ENCODE peak calls at places on chromosomes 11 and 22, in four cellular contexts. J, N, P and E are unnamed samples.

GRCh38 chr11:9138133-9138453 is 46.7 kb upstream of the SCUBE2 start:
- DNase-seq in N (no peak), J (no peak), P (no peak), E (peak; percentile 22)

GRCh38 chr22:28978863-28979799 is 82.5 kb downstream of the C22orf31 start:
- DNase-seq in J (no peak), N (no peak), P (no peak), E (no peak)

GRCh38 chr11:76839326-76839725 is 21.4 kb upstream of the ACER3 start:
- DNase-seq in N (no peak), P (no peak), J (no peak), E (no peak)

GRCh38 chr11:32434387-32435151 is 770 bp downstream of the WT1 start:
- DNase-seq in J (no peak), N (no peak), P (no peak), E (peak; percentile 82)

GRCh38 chr11:47212938-47213337 is 1.8 kb upstream of the DDB2 start:
- DNase-seq in N (no peak), P (no peak), J (no peak), E (no peak)

GRCh38 chr11:130211781-130212401 is 52.3 kb downstream of the ST14 start:
- DNase-seq in P (no peak), N (no peak), J (no peak), E (peak; percentile 37)

GRCh38 chr22:36304429-36304828 is 51.5 kb downstream of the APOL1 start:
- DNase-seq in P (no peak), J (no peak), N (no peak), E (no peak)

GRCh38 chr11:8019671-8020597 is 32.8 kb downstream of the EIF3F start:
- DNase-seq in N (peak; percentile 79), J (peak; percentile 74), P (no peak), E (peak; percentile 86)

GRCh38 chr11:111446404-111447152 is 65.6 kb downstream of the BTG4 start:
- DNase-seq in N (peak; percentile 95), J (peak; percentile 95), P (peak; percentile 93), E (peak; percentile 89)

GRCh38 chr11:69787906-69788305 is 12.8 kb upstream of the FGF4 start:
- DNase-seq in J (no peak), N (no peak), P (no peak), E (no peak)

GRCh38 chr22:46290121-46290842 is 6.4 kb upstream of the GTSE1 start:
- DNase-seq in N (no peak), P (no peak), J (no peak), E (no peak)

GRCh38 chr22:46289244-46289891 is 7.3 kb upstream of the GTSE1 start:
- DNase-seq in N (no peak), P (no peak), J (no peak), E (peak; percentile 42)

GRCh38 chr22:46287873-46288751 is 8.6 kb upstream of the GTSE1 start:
- DNase-seq in N (no peak), P (no peak), J (no peak), E (peak; percentile 44)

GRCh38 chr22:46286941-46287872 is 9.5 kb upstream of the GTSE1 start:
- DNase-seq in N (no peak), J (no peak), P (no peak), E (peak; percentile 36)

GRCh38 chr22:46288846-46289243 is 7.8 kb upstream of the GTSE1 start:
- DNase-seq in J (no peak), P (no peak), N (no peak), E (no peak)
- H3K4me3 ChIP-seq in J (no peak overlapping the region), P (no peak overlapping the region), N (no peak overlapping the region), E (no peak overlapping the region)

GRCh38 chr22:50712341-50713007 is 25.5 kb upstream of the ACR start:
- DNase-seq in J (no peak), P (no peak), N (no peak), E (no peak)
- H3K4me3 ChIP-seq in J (no peak overlapping the region), P (no peak overlapping the region), N (no peak overlapping the region), E (no peak overlapping the region)

GRCh38 chr11:72950685-72951084 is 136.5 kb downstream of the ATG16L2 start:
- DNase-seq in J (no peak), P (no peak), N (no peak), E (peak; percentile 46)
- H3K4me3 ChIP-seq in J (no peak overlapping the region), P (no peak overlapping the region), N (no peak overlapping the region), E (no peak overlapping the region)

DNA sequence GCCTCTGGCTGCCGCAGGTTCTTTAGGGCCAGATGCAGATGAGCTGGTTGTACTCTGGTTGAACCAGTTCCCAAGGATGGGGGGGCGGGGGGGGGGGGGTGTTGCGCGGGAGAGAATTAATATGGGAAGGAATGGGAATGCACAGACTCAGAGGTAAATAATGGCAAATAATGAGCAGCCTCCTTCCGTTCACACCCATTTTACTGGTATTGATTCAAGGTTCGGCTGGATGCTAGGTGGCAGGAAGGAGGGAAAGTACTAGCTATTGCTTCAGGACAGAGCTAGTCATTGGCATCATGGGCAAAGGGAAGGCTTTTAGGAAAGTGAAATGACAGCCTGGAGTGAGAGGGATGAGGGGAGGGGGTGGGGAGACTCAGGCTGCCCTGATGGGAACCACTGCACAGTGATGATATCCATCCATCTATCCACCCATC is at the start of gene VSTM5:
- DNase-seq in P (no peak), N (no peak), J (no peak), E (no peak)
- H3K4me3 ChIP-seq in P (peak within 1 kb of the TSS; percentile 22), N (peak within 1 kb of the TSS; percentile 46), J (peak within 1 kb of the TSS; percentile 73), E (peak within 1 kb of the TSS; percentile 44)